ENCODE peak calls at places on chromosomes 5 and 9, in six cellular contexts. O, Y, Z, A, I and W are unnamed samples.

GRCh38 chr5:135822959-135823358 is 11.5 kb upstream of the SLC25A48 start:
- DNase-seq in Y (no peak), I (no peak), Z (no peak), O (no peak), A (no peak), W (no peak)

GRCh38 chr5:149387982-149388381 is 8.9 kb upstream of the IL17B start:
- DNase-seq in A (no peak), O (peak), Y (no peak), I (no peak), Z (no peak), W (no peak)

GRCh38 chr9:130780865-130781504 is 54.1 kb upstream of the ABL1 start:
- DNase-seq in A (no peak), Z (peak), O (peak), I (peak), Y (no peak), W (peak)

GRCh38 chr5:73826761-73827450 is 200.9 kb downstream of the ARHGEF28 start:
- DNase-seq in A (no peak), O (peak), I (peak), Z (no peak), Y (no peak), W (peak)

GRCh38 chr5:103014983-103015382 is 105.0 kb downstream of the GIN1 start:
- DNase-seq in O (peak), I (peak), A (no peak), Z (no peak), Y (no peak), W (no peak)

GRCh38 chr9:15423328-15423985 is 781 bp downstream of the SNAPC3 start:
- DNase-seq in A (no peak), Y (peak), I (no peak), Z (peak), O (peak), W (no peak)

GRCh38 chr5:177434437-177434836 is 8.0 kb downstream of the GRK6 start:
- DNase-seq in Y (peak), A (no peak), O (no peak), Z (no peak), I (no peak), W (no peak)

GRCh38 chr5:51598026-51598425 is 214.8 kb downstream of the ISL1 start:
- DNase-seq in A (no peak), O (no peak), Z (no peak), I (no peak), Y (no peak), W (no peak)

GRCh38 chr9:37880916-37881479 is 22.9 kb downstream of the SLC25A51 start:
- DNase-seq in A (no peak), Y (peak), Z (no peak), O (no peak), I (no peak), W (no peak)

GRCh38 chr9:591292-591691 is 250.2 kb upstream of the DMRT1 start:
- DNase-seq in A (no peak), Y (no peak), Z (no peak), I (no peak), O (no peak), W (no peak)

GRCh38 chr9:87357600-87357999 is 140.1 kb upstream of the DAPK1 start:
- DNase-seq in O (no peak), Z (no peak), Y (no peak), A (no peak), I (no peak), W (no peak)

GRCh38 chr5:17235736-17236330 is 18.4 kb downstream of the BASP1 start:
- DNase-seq in Y (no peak), O (peak), I (no peak), A (no peak), Z (no peak), W (no peak)

GRCh38 chr5:174903333-174903732 is 179.0 kb downstream of the MSX2 start:
- DNase-seq in I (no peak), Z (peak), A (no peak), Y (no peak), O (no peak), W (no peak)

GRCh38 chr9:16191237-16191636 is 638.4 kb downstream of the CCDC171 start:
- DNase-seq in I (no peak), Z (no peak), Y (no peak), O (no peak), A (no peak), W (no peak)

GRCh38 chr9:33159760-33160127 is 7.4 kb downstream of the B4GALT1 start:
- DNase-seq in O (peak), A (peak), Z (peak), I (no peak), Y (peak), W (no peak)

GRCh38 chr9:419571-420156 is 205.0 kb downstream of the DOCK8 start:
- DNase-seq in O (peak), Z (no peak), I (no peak), Y (no peak), A (no peak), W (no peak)

GRCh38 chr5:174056064-174056842 is 10.7 kb downstream of the NSG2 start:
- DNase-seq in O (no peak), I (no peak), Z (peak), A (no peak), Y (peak), W (no peak)

GRCh38 chr9:107161338-107161737 is 121.7 kb upstream of the RAD23B start:
- DNase-seq in A (no peak), O (no peak), Y (no peak), I (no peak), Z (no peak), W (no peak)

GRCh38 chr5:3786165-3786564 is 190.5 kb downstream of the IRX1 start:
- DNase-seq in A (no peak), I (no peak), O (no peak), Y (no peak), Z (no peak), W (no peak)

GRCh38 chr9:89874351-89875321 is 269.8 kb downstream of the GADD45G start:
- DNase-seq in I (no peak), O (no peak), Y (no peak), Z (no peak), A (peak), W (no peak)

GRCh38 chr9:78351816-78352215 is 54.9 kb downstream of the PSAT1 start:
- DNase-seq in A (no peak), Y (no peak), Z (no peak), O (no peak), I (no peak), W (no peak)

GRCh38 chr9:78239506-78239905 is 3.6 kb downstream of the CEP78 start:
- DNase-seq in I (no peak), A (no peak), Y (no peak), O (no peak), Z (no peak), W (no peak)

GRCh38 chr9:132141364-132141947 is 20.4 kb upstream of the NTNG2 start:
- DNase-seq in O (peak), A (peak), I (no peak), Z (no peak), Y (no peak), W (no peak)

GRCh38 chr9:109320338-109320733 is 523 bp downstream of the EPB41L4B start:
- DNase-seq in I (no peak), A (no peak), O (no peak), Y (peak), Z (no peak), W (no peak)
- H3K4me3 ChIP-seq in I (peak), A (no peak), O (no peak), Y (no peak), Z (no peak), W (no peak)

GRCh38 chr9:137027369-137028012 is 546 bp downstream of the ABCA2 start:
- DNase-seq in O (no peak), I (no peak), A (peak), Z (no peak), Y (no peak), W (no peak)

GRCh38 chr9:137023583-137023991 is 4.5 kb downstream of the ABCA2 start:
- DNase-seq in Z (no peak), A (no peak), Y (no peak), I (no peak), O (no peak), W (no peak)

GRCh38 chr9:137026384-137026783 is 1.7 kb downstream of the ABCA2 start:
- DNase-seq in A (peak), O (no peak), I (no peak), Z (no peak), Y (no peak), W (no peak)

GRCh38 chr9:137026828-137027227 is 1.2 kb downstream of the ABCA2 start:
- DNase-seq in Z (no peak), Y (no peak), A (peak), O (no peak), I (no peak), W (no peak)

GRCh38 chr9:137025120-137025966 is 2.7 kb downstream of the ABCA2 start:
- DNase-seq in Y (peak), O (no peak), A (peak), I (no peak), Z (no peak), W (no peak)
- TF ChIP-seq CTCF in Y (no peak), O (no peak), A (no peak), I (no peak), Z (no peak), W (no peak)

GRCh38 chr5:163506726-163507125 is 1.3 kb downstream of the MAT2B start:
- DNase-seq in A (no peak), Z (no peak), Y (peak), I (no peak), O (peak), W (no peak)

GRCh38 chr5:163509288-163510040 is 4.0 kb downstream of the MAT2B start:
- DNase-seq in A (no peak), I (no peak), Z (peak), O (peak), Y (peak), W (no peak)

GRCh38 chr5:163505475-163506457 is at the start of gene MAT2B:
- DNase-seq in O (peak), Y (peak), A (peak), I (peak), Z (peak), W (no peak)

GRCh38 chr5:163505049-163505474 is 357 bp upstream of the MAT2B start:
- DNase-seq in Z (no peak), I (no peak), O (no peak), A (peak), Y (no peak), W (no peak)

GRCh38 chr5:163508753-163509152 is 3.3 kb downstream of the MAT2B start:
- DNase-seq in O (no peak), Y (no peak), A (no peak), Z (no peak), I (no peak), W (no peak)
- H3K4me3 ChIP-seq in O (no peak), Y (peak), A (no peak), Z (peak), I (peak), W (no peak)

GRCh38 chr9:93062364-93062763 is 3.9 kb downstream of the SUSD3 start:
- DNase-seq in Z (no peak), O (no peak), A (no peak), I (no peak), Y (peak), W (no peak)
- TF ChIP-seq CTCF in Z (no peak), O (no peak), A (no peak), I (no peak), Y (no peak), W (no peak)

GRCh38 chr5:41869739-41870620 is at the start of gene OXCT1:
- DNase-seq in I (peak), Y (peak), Z (peak), A (peak), O (peak), W (peak)
- H3K4me3 ChIP-seq in I (peak), Y (peak), Z (peak), A (peak), O (peak), W (peak)

GRCh38 chr5:72767289-72768010 is 49.0 kb upstream of the TNPO1 start:
- DNase-seq in A (no peak), O (peak), Z (peak), I (no peak), Y (no peak), W (no peak)

DNA sequence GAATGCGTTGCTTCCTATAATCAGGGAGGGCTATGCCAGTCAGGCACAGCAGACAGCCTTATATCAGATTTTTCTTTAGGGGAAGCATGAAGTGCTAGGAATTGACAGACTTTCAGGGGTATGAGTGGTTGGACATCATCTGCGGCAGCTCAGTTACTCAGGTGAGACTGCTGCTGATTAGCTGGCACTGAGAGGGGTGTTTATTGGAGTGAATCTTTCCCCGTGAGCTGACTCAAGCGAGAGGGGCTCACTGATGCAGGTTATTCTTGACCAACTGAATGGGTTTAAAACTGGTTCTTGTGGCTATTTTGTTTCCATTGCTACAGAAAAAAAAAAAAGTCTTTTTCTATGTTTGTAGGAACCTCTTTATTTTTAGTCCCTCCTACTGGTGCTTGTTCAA is 46.2 kb upstream of the TNPO1 start:
- DNase-seq in I (no peak), Y (no peak), Z (no peak), A (no peak), O (no peak), W (no peak)
- TF ChIP-seq CTCF in I (no peak), Y (no peak), Z (no peak), A (no peak), O (no peak), W (no peak)

DNA sequence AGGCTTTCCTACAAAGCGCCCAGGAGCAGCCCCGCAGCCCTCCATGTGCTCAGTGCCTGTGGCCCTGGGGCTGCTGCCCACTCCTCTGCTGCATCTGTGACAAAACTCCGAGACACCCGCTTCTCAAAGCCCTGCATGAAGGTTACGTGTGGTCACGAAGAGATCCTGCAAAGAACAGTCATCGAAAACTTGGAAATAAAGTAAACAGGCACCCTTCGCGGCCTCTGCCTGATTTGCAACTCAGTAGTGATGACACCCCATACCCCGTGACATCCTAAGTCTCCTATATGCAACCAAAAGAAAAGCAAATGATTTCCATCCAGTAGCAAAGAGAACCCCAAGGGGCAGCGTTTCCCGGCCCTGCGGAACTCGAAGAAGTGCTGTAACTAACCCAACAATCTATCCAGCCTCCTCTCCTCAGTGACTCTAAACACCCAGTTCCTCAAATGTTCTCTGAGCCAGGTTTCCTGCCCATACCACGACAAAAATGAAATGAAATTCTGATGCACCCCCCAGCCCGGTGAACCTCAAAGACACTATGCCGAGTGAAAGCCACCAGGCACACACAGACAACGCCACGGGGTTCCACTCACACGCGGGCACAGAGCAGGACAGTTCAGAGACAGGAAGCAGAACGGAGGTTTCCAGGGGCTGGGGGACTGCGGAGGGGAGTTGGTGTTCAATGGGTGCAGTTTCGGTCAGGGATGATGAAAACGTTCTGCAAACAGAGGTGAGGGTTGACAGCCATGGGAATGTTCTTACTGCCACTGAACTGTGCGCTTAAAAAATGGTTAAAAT is 19.0 kb downstream of the NACC2 start:
- DNase-seq in O (no peak), A (peak), Z (no peak), I (no peak), Y (no peak), W (no peak)
- H3K4me3 ChIP-seq in O (no peak), A (no peak), Z (no peak), I (no peak), Y (no peak), W (no peak)

GRCh38 chr9:36100532-36100931 is 36.0 kb upstream of the GLIPR2 start:
- DNase-seq in A (no peak), Z (no peak), Y (no peak), O (peak), I (no peak), W (no peak)
- TF ChIP-seq CTCF in A (no peak), Z (no peak), Y (no peak), O (no peak), I (peak), W (peak)